ENCODE peak calls at places on chromosomes 6 and 20, in nine cellular contexts. V, R, U, W, A, Z, P, M and Q are unnamed samples.

GRCh38 chr6:3566812-3567211 is 110.0 kb upstream of the SLC22A23 start:
- DNase-seq in V (no peak), R (peak; percentile 42), U (peak; percentile 57), W (no peak), A (no peak), Z (peak; percentile 21), P (no peak), M (no peak), Q (no peak)

GRCh38 chr6:24374612-24375011 is 16.8 kb upstream of the DCDC2 start:
- DNase-seq in V (no peak), R (no peak), U (no peak), W (no peak), A (no peak), Z (no peak), P (no peak), M (no peak), Q (no peak)

GRCh38 chr20:53707341-53708102 is 113.9 kb upstream of the ZNF217 start:
- DNase-seq in V (no peak), R (peak; percentile 81), U (peak; percentile 30), W (no peak), A (no peak), Z (peak; percentile 64), P (no peak), M (peak; percentile 33), Q (no peak)

GRCh38 chr6:136831873-136832562 is 9.6 kb downstream of the PEX7 start:
- DNase-seq in V (no peak), R (no peak), U (no peak), W (no peak), A (no peak), Z (no peak), P (no peak), M (no peak), Q (no peak)

GRCh38 chr6:7252390-7252789 is 60.6 kb downstream of the SSR1 start:
- DNase-seq in V (no peak), R (no peak), U (no peak), W (no peak), A (no peak), Z (no peak), P (no peak), M (no peak), Q (no peak)

GRCh38 chr6:136551103-136551502 is 881 bp upstream of the MAP7 start:
- DNase-seq in V (no peak), R (no peak), U (no peak), W (no peak), A (no peak), Z (peak; percentile 30), P (no peak), M (no peak), Q (no peak)

GRCh38 chr6:127069659-127070279 is 48.7 kb upstream of the RSPO3 start:
- DNase-seq in V (no peak), R (peak; percentile 55), U (peak; percentile 17), W (no peak), A (peak; percentile 15), Z (peak; percentile 57), P (no peak), M (no peak), Q (no peak)

GRCh38 chr20:829531-829930 is 4.0 kb upstream of the FAM110A start:
- DNase-seq in V (no peak), R (peak; percentile 57), U (no peak), W (no peak), A (no peak), Z (no peak), P (no peak), M (peak; percentile 34), Q (no peak)

GRCh38 chr20:6044102-6044501 is 9.8 kb downstream of the LRRN4 start:
- DNase-seq in V (no peak), R (no peak), U (no peak), W (no peak), A (no peak), Z (peak; percentile 22), P (no peak), M (no peak), Q (no peak)

GRCh38 chr6:44416103-44416502 is 28.6 kb downstream of the CDC5L start:
- DNase-seq in V (no peak), R (peak; percentile 73), U (peak; percentile 49), W (no peak), A (no peak), Z (peak; percentile 81), P (no peak), M (no peak), Q (no peak)

GRCh38 chr6:10395171-10395945 is 19.5 kb downstream of the TFAP2A start:
- DNase-seq in V (no peak), R (no peak), U (no peak), W (no peak), A (no peak), Z (no peak), P (no peak), M (no peak), Q (no peak)

GRCh38 chr6:132511836-132512230 is 1.1 kb downstream of the STX7 start:
- DNase-seq in V (no peak), R (no peak), U (no peak), W (no peak), A (no peak), Z (peak; percentile 63), P (no peak), M (no peak), Q (no peak)

GRCh38 chr6:80618953-80619352 is 512.5 kb downstream of the BCKDHB start:
- DNase-seq in V (no peak), R (peak; percentile 79), U (peak; percentile 54), W (no peak), A (no peak), Z (peak; percentile 67), P (no peak), M (no peak), Q (no peak)

GRCh38 chr20:46126440-46127056 is 8.4 kb downstream of the CD40 start:
- DNase-seq in V (no peak), R (no peak), U (no peak), W (no peak), A (no peak), Z (peak; percentile 22), P (no peak), M (no peak), Q (no peak)

GRCh38 chr6:63525186-63525878 is 46.9 kb upstream of the LOC128125822 start:
- DNase-seq in V (no peak), R (no peak), U (no peak), W (no peak), A (no peak), Z (no peak), P (no peak), M (no peak), Q (no peak)

GRCh38 chr6:117481278-117481925 is 1.1 kb upstream of the DCBLD1 start:
- DNase-seq in V (no peak), R (no peak), U (no peak), W (no peak), A (no peak), Z (no peak), P (no peak), M (no peak), Q (no peak)

GRCh38 chr6:8139451-8139850 is 37.1 kb upstream of the EEF1E1 start:
- DNase-seq in V (no peak), R (no peak), U (no peak), W (no peak), A (no peak), Z (no peak), P (no peak), M (no peak), Q (no peak)

GRCh38 chr6:20542927-20543602 is 8.8 kb downstream of the CDKAL1 start:
- DNase-seq in V (no peak), R (peak; percentile 71), U (peak; percentile 55), W (no peak), A (no peak), Z (peak; percentile 98), P (no peak), M (no peak), Q (no peak)

GRCh38 chr6:140485740-140486467 is 1111.5 kb upstream of the CITED2 start:
- DNase-seq in V (no peak), R (peak; percentile 97), U (peak; percentile 85), W (no peak), A (no peak), Z (peak; percentile 99), P (no peak), M (peak; percentile 79), Q (no peak)

GRCh38 chr6:99353126-99353525 is 3.7 kb upstream of the FAXC start:
- DNase-seq in V (no peak), R (peak; percentile 18), U (no peak), W (no peak), A (no peak), Z (peak; percentile 13), P (no peak), M (no peak), Q (no peak)

GRCh38 chr6:76124010-76124409 is 51.5 kb upstream of the IMPG1 start:
- DNase-seq in V (no peak), R (no peak), U (no peak), W (no peak), A (no peak), Z (no peak), P (no peak), M (no peak), Q (no peak)

GRCh38 chr6:158761746-158762145 is 57.4 kb downstream of the EZR start:
- DNase-seq in V (no peak), R (no peak), U (no peak), W (no peak), A (no peak), Z (no peak), P (no peak), M (no peak), Q (no peak)

GRCh38 chr20:24560571-24561485 is 91.4 kb downstream of the SYNDIG1 start:
- DNase-seq in V (peak; percentile 39), R (no peak), U (no peak), W (no peak), A (no peak), Z (peak; percentile 5), P (no peak), M (no peak), Q (no peak)

GRCh38 chr6:53795702-53796450 is 1.1 kb downstream of the LRRC1 start:
- DNase-seq in V (peak; percentile 75), R (peak; percentile 62), U (no peak), W (no peak), A (peak; percentile 40), Z (no peak), P (no peak), M (no peak), Q (no peak)

GRCh38 chr20:5147193-5147592 is 20.4 kb downstream of the CDS2 start:
- DNase-seq in V (no peak), R (no peak), U (no peak), W (no peak), A (no peak), Z (no peak), P (no peak), M (no peak), Q (no peak)

GRCh38 chr6:42368156-42368555 is 83.6 kb downstream of the TRERF1 start:
- DNase-seq in V (no peak), R (no peak), U (no peak), W (peak; percentile 28), A (no peak), Z (no peak), P (no peak), M (no peak), Q (peak; percentile 9)

GRCh38 chr20:49446808-49447207 is 35.7 kb downstream of the KCNB1 start:
- DNase-seq in V (peak; percentile 65), R (peak; percentile 27), U (no peak), W (no peak), A (peak; percentile 36), Z (no peak), P (peak; percentile 7), M (no peak), Q (peak; percentile 12)

GRCh38 chr20:35257175-35257909 is 20.6 kb downstream of the MMP24OS start:
- DNase-seq in V (no peak), R (no peak), U (no peak), W (no peak), A (no peak), Z (peak; percentile 50), P (no peak), M (peak; percentile 33), Q (no peak)

GRCh38 chr6:133952815-133953633 is at the start of gene TBPL1:
- DNase-seq in V (peak; percentile 96), R (peak; percentile 95), U (peak; percentile 95), W (peak; percentile 89), A (peak; percentile 96), Z (peak; percentile 81), P (peak; percentile 90), M (peak; percentile 88), Q (peak; percentile 92)

GRCh38 chr6:116535109-116535508 is 10.4 kb downstream of the TRAPPC3L start:
- DNase-seq in V (no peak), R (no peak), U (no peak), W (no peak), A (no peak), Z (no peak), P (no peak), M (no peak), Q (no peak)

GRCh38 chr6:2853766-2854393 is 12.2 kb upstream of the SERPINB1 start:
- DNase-seq in V (no peak), R (peak; percentile 87), U (peak; percentile 82), W (peak; percentile 49), A (no peak), Z (peak; percentile 78), P (no peak), M (peak; percentile 41), Q (no peak)